ENCODE peak calls at places on chromosomes 3 and 15, in four cellular contexts. U, C, I and M are unnamed samples.

GRCh38 chr3:50853936-50854335 is 179.2 kb downstream of the DOCK3 start:
- DNase-seq in C (no peak), U (no peak), I (no peak), M (no peak)

GRCh38 chr3:169526246-169526645 is 137.3 kb downstream of the MECOM start:
- DNase-seq in C (no peak), I (no peak), U (no peak), M (no peak)

GRCh38 chr15:57160823-57161560 is 215.3 kb upstream of the CGNL1 start:
- DNase-seq in C (no peak), U (no peak), I (no peak), M (no peak)

GRCh38 chr15:89171136-89172072 is 50.0 kb downstream of the RLBP1 start:
- DNase-seq in C (peak; percentile 31), U (peak; percentile 45), I (no peak), M (no peak)

GRCh38 chr3:100634493-100635272 is 25.3 kb downstream of the ADGRG7 start:
- DNase-seq in U (no peak), C (peak; percentile 35), I (no peak), M (no peak)

GRCh38 chr3:168977696-168978374 is 685.7 kb downstream of the MECOM start:
- DNase-seq in U (no peak), I (no peak), C (no peak), M (no peak)

GRCh38 chr3:138950006-138950644 is 3.1 kb downstream of the FOXL2NB start:
- DNase-seq in U (no peak), I (no peak), C (no peak), M (no peak)

GRCh38 chr3:146160233-146160963 is 586 bp downstream of the PLOD2 start:
- DNase-seq in I (peak; percentile 69), C (peak; percentile 73), U (peak; percentile 28), M (no peak)

GRCh38 chr3:7333125-7333524 is 472.2 kb downstream of the GRM7 start:
- DNase-seq in U (no peak), I (no peak), C (no peak), M (no peak)

GRCh38 chr3:65877160-65877559 is 161.6 kb downstream of the MAGI1 start:
- DNase-seq in C (no peak), U (no peak), I (no peak), M (no peak)

GRCh38 chr3:104519968-104520655 is 846.6 kb upstream of the ALCAM start:
- DNase-seq in U (no peak), C (no peak), I (no peak), M (no peak)

GRCh38 chr15:41241251-41241964 is 10.3 kb downstream of the CHP1 start:
- DNase-seq in C (peak; percentile 22), I (peak; percentile 63), U (peak; percentile 21), M (no peak)

GRCh38 chr15:62953496-62953895 is 89.1 kb upstream of the TPM1 start:
- DNase-seq in I (no peak), U (no peak), C (no peak), M (no peak)

GRCh38 chr15:72889545-72889944 is 106.0 kb upstream of the ADPGK start:
- DNase-seq in I (no peak), U (no peak), C (no peak), M (no peak)

GRCh38 chr15:80160570-80161156 is 7.9 kb downstream of the FAH start:
- DNase-seq in C (peak; percentile 39), I (no peak), U (no peak), M (no peak)

GRCh38 chr3:47712398-47712797 is 69.3 kb downstream of the SMARCC1 start:
- DNase-seq in C (no peak), U (no peak), I (no peak), M (no peak)

GRCh38 chr3:157119369-157119951 is 40.5 kb downstream of the CCNL1 start:
- DNase-seq in C (no peak), U (no peak), I (no peak), M (no peak)

GRCh38 chr15:90449206-90449735 is 61.2 kb downstream of the IQGAP1 start:
- DNase-seq in I (no peak), C (no peak), U (no peak), M (no peak)

GRCh38 chr15:74950078-74951000 is 6.2 kb downstream of the RPP25 start:
- DNase-seq in U (peak; percentile 84), C (peak; percentile 63), I (peak; percentile 32), M (peak; percentile 87)

GRCh38 chr3:30539772-30540171 is 66.6 kb upstream of the TGFBR2 start:
- DNase-seq in C (no peak), U (no peak), I (no peak), M (no peak)

GRCh38 chr15:63605816-63606215 is 8.6 kb downstream of the FBXL22 start:
- DNase-seq in I (no peak), U (no peak), C (no peak), M (no peak)

GRCh38 chr3:39631136-39631535 is 163.7 kb downstream of the MOBP start:
- DNase-seq in U (no peak), I (no peak), C (no peak), M (no peak)

GRCh38 chr3:16239776-16240175 is 25.0 kb downstream of the DPH3 start:
- DNase-seq in U (no peak), C (no peak), I (no peak), M (no peak)

GRCh38 chr3:134351421-134351820 is 22.8 kb downstream of the AMOTL2 start:
- DNase-seq in U (no peak), C (no peak), I (no peak), M (peak; percentile 30)

GRCh38 chr15:42313463-42313862 is 40.2 kb upstream of the TMEM87A start:
- DNase-seq in I (no peak), C (no peak), U (no peak), M (no peak)

GRCh38 chr3:125433091-125433534 is 58.0 kb upstream of the ZNF148 start:
- DNase-seq in C (no peak), I (no peak), U (no peak), M (no peak)

GRCh38 chr3:119301662-119302061 is 7.5 kb downstream of the ARHGAP31 start:
- DNase-seq in U (no peak), I (no peak), C (no peak), M (no peak)

GRCh38 chr15:51558421-51558820 is 64.2 kb downstream of the DMXL2 start:
- DNase-seq in C (no peak), U (no peak), I (no peak), M (no peak)

GRCh38 chr3:127457094-127457475 is 133.4 kb downstream of the TPRA1 start:
- DNase-seq in C (peak; percentile 67), I (peak; percentile 57), U (no peak), M (peak; percentile 67)

GRCh38 chr3:110816008-110816407 is 255.6 kb upstream of the NECTIN3 start:
- DNase-seq in C (no peak), U (no peak), I (no peak), M (no peak)

GRCh38 chr3:71066849-71067261 is 516.7 kb downstream of the FOXP1 start:
- DNase-seq in U (no peak), C (no peak), I (no peak), M (no peak)

GRCh38 chr15:99279783-99280307 is 28.6 kb downstream of the LRRC28 start:
- DNase-seq in I (no peak), U (no peak), C (no peak), M (no peak)

GRCh38 chr15:98900382-98900781 is 107.2 kb downstream of the PGPEP1L start:
- DNase-seq in U (no peak), I (no peak), C (no peak), M (no peak)

GRCh38 chr15:93362821-93363220 is 273.8 kb upstream of the RGMA start:
- DNase-seq in I (no peak), C (no peak), U (no peak), M (no peak)

GRCh38 chr15:47820780-47821319 is 103.5 kb downstream of the SEMA6D start:
- DNase-seq in C (no peak), U (no peak), I (no peak), M (no peak)

GRCh38 chr3:45506751-45507391 is 87.7 kb upstream of the LIMD1 start:
- DNase-seq in C (peak; percentile 61), U (no peak), I (no peak), M (no peak)